ENCODE peak calls at places on chromosomes 2 and 18, in eight cellular contexts. L, T, H, E, P, U, C and Q are unnamed samples.

GRCh38 chr2:46649004-46649403 is 169.6 kb downstream of the TMEM247 start:
- DNase-seq in L (no peak), T (no peak), H (no peak), E (no peak), P (no peak), U (no peak), C (no peak), Q (no peak)

GRCh38 chr18:35322486-35323258 is 21.5 kb downstream of the ZNF24 start:
- DNase-seq in L (no peak), T (no peak), H (no peak), E (no peak), P (no peak), U (no peak), C (no peak), Q (no peak)

GRCh38 chr2:53829252-53829651 is 30.5 kb downstream of the GPR75 start:
- DNase-seq in L (no peak), T (no peak), H (no peak), E (no peak), P (no peak), U (no peak), C (no peak), Q (no peak)

GRCh38 chr2:229679393-229680125 is 34.8 kb downstream of the DNER start:
- DNase-seq in L (no peak), T (no peak), H (no peak), E (no peak), P (no peak), U (no peak), C (no peak), Q (no peak)

GRCh38 chr2:11177871-11178598 is 22.8 kb downstream of the SLC66A3 start:
- DNase-seq in L (no peak), T (no peak), H (no peak), E (no peak), P (no peak), U (no peak), C (no peak), Q (no peak)

GRCh38 chr2:191180712-191181111 is 29.9 kb upstream of the STAT4 start:
- DNase-seq in L (no peak), T (no peak), H (no peak), E (no peak), P (no peak), U (no peak), C (no peak), Q (no peak)

GRCh38 chr2:205868773-205869333 is 186.6 kb downstream of the NRP2 start:
- DNase-seq in L (no peak), T (no peak), H (no peak), E (no peak), P (no peak), U (peak), C (no peak), Q (no peak)

GRCh38 chr2:136255648-136256461 is 137.9 kb upstream of the CXCR4 start:
- DNase-seq in L (no peak), T (no peak), H (peak), E (no peak), P (no peak), U (no peak), C (no peak), Q (no peak)

GRCh38 chr18:76064998-76065397 is 430.0 kb downstream of the ZNF516 start:
- DNase-seq in L (no peak), T (no peak), H (no peak), E (no peak), P (no peak), U (no peak), C (no peak), Q (no peak)

GRCh38 chr18:75480487-75480886 is 53.0 kb upstream of the SMIM21 start:
- DNase-seq in L (no peak), T (no peak), H (no peak), E (no peak), P (no peak), U (no peak), C (no peak), Q (no peak)

GRCh38 chr2:70975237-70975636 is 3.2 kb upstream of the ANKRD53 start:
- DNase-seq in L (no peak), T (no peak), H (no peak), E (no peak), P (no peak), U (no peak), C (no peak), Q (no peak)

GRCh38 chr18:62717059-62717849 is 1.9 kb downstream of the PHLPP1 start:
- DNase-seq in L (no peak), T (peak), H (peak), E (no peak), P (peak), U (peak), C (peak), Q (peak)

GRCh38 chr2:180753809-180754761 is 226.3 kb upstream of the UBE2E3 start:
- DNase-seq in L (no peak), T (no peak), H (no peak), E (no peak), P (no peak), U (no peak), C (no peak), Q (no peak)

GRCh38 chr18:54140641-54141040 is 83.8 kb downstream of the MBD2 start:
- DNase-seq in L (no peak), T (no peak), H (no peak), E (no peak), P (no peak), U (no peak), C (no peak), Q (no peak)

GRCh38 chr18:13241083-13241892 is 22.7 kb downstream of the LDLRAD4 start:
- DNase-seq in L (no peak), T (no peak), H (no peak), E (peak), P (no peak), U (peak), C (no peak), Q (no peak)

GRCh38 chr2:219633276-219634065 is 6.0 kb downstream of the SLC4A3 start:
- DNase-seq in L (no peak), T (no peak), H (peak), E (no peak), P (no peak), U (peak), C (no peak), Q (no peak)

GRCh38 chr2:3771576-3771975 is 68.2 kb downstream of the DCDC2C start:
- DNase-seq in L (no peak), T (no peak), H (no peak), E (no peak), P (no peak), U (no peak), C (no peak), Q (no peak)

GRCh38 chr2:99150691-99151090 is 4.1 kb downstream of the TSGA10 start:
- DNase-seq in L (no peak), T (no peak), H (no peak), E (no peak), P (no peak), U (no peak), C (no peak), Q (no peak)

GRCh38 chr2:111118455-111119003 is 2.2 kb upstream of the BCL2L11 start:
- DNase-seq in L (no peak), T (peak), H (no peak), E (no peak), P (no peak), U (peak), C (no peak), Q (no peak)

GRCh38 chr2:8132371-8132831 is 549.5 kb upstream of the ID2 start:
- DNase-seq in L (no peak), T (no peak), H (no peak), E (no peak), P (no peak), U (no peak), C (no peak), Q (no peak)

GRCh38 chr2:165406053-165406628 is 63.4 kb upstream of the CSRNP3 start:
- DNase-seq in L (no peak), T (no peak), H (no peak), E (no peak), P (no peak), U (no peak), C (no peak), Q (no peak)

GRCh38 chr2:29954316-29954715 is 32.9 kb upstream of the ALK start:
- DNase-seq in L (no peak), T (no peak), H (no peak), E (no peak), P (no peak), U (no peak), C (no peak), Q (no peak)

GRCh38 chr2:68741805-68742306 is 7.2 kb downstream of the ARHGAP25 start:
- DNase-seq in L (no peak), T (no peak), H (no peak), E (no peak), P (no peak), U (no peak), C (no peak), Q (peak)

GRCh38 chr18:63882333-63883141 is 5.0 kb upstream of the SERPINB2 start:
- DNase-seq in L (no peak), T (no peak), H (no peak), E (no peak), P (no peak), U (no peak), C (no peak), Q (no peak)

GRCh38 chr2:74498500-74499268 is 719 bp downstream of the LBX2 start:
- DNase-seq in L (no peak), T (no peak), H (peak), E (no peak), P (no peak), U (peak), C (no peak), Q (no peak)

GRCh38 chr18:8625693-8626092 is 16.5 kb downstream of the RAB12 start:
- DNase-seq in L (no peak), T (no peak), H (no peak), E (no peak), P (no peak), U (no peak), C (peak), Q (no peak)

GRCh38 chr2:211407076-211407475 is 850.7 kb downstream of the CPS1 start:
- DNase-seq in L (no peak), T (no peak), H (no peak), E (no peak), P (no peak), U (no peak), C (no peak), Q (no peak)

GRCh38 chr2:221792971-221793670 is 221.0 kb upstream of the EPHA4 start:
- DNase-seq in L (no peak), T (no peak), H (no peak), E (no peak), P (no peak), U (no peak), C (no peak), Q (no peak)

GRCh38 chr2:29786361-29786760 is 135.0 kb downstream of the ALK start:
- DNase-seq in L (no peak), T (no peak), H (no peak), E (no peak), P (no peak), U (no peak), C (no peak), Q (no peak)

GRCh38 chr2:36362291-36362690 is 6.7 kb downstream of the CRIM1 start:
- DNase-seq in L (no peak), T (no peak), H (no peak), E (no peak), P (no peak), U (no peak), C (no peak), Q (no peak)

GRCh38 chr2:158936978-158937377 is 31.5 kb upstream of the TANC1 start:
- DNase-seq in L (no peak), T (no peak), H (no peak), E (peak), P (no peak), U (no peak), C (no peak), Q (no peak)

GRCh38 chr2:47067788-47068407 is 87.2 kb downstream of the STPG4 start:
- DNase-seq in L (no peak), T (no peak), H (no peak), E (no peak), P (no peak), U (no peak), C (no peak), Q (no peak)

GRCh38 chr18:11570770-11571169 is 38.6 kb upstream of the SLC35G4 start:
- DNase-seq in L (no peak), T (no peak), H (no peak), E (no peak), P (no peak), U (no peak), C (no peak), Q (no peak)

GRCh38 chr18:28984731-28985130 is 807.8 kb upstream of the CDH2 start:
- DNase-seq in L (no peak), T (no peak), H (no peak), E (no peak), P (no peak), U (no peak), C (no peak), Q (no peak)

GRCh38 chr2:185978634-185979405 is 240.2 kb downstream of the FSIP2 start:
- DNase-seq in L (no peak), T (no peak), H (no peak), E (no peak), P (no peak), U (no peak), C (no peak), Q (no peak)

GRCh38 chr2:60958361-60958760 is 59.2 kb upstream of the PEX13 start:
- DNase-seq in L (no peak), T (no peak), H (no peak), E (no peak), P (no peak), U (no peak), C (no peak), Q (no peak)